ENCODE peak calls at places on chromosomes 1 and 21, in four cellular contexts. P is WTC11, K is K562, U is HepG2. R is an unnamed sample.

GRCh38 chr1:215600867-215601266 is 33.8 kb downstream of the KCTD3 start:
- DNase-seq in P (no peak), K (no peak), U (no peak), R (no peak)

GRCh38 chr1:192907545-192908243 is 98.9 kb downstream of the RGS2 start:
- DNase-seq in P (no peak), K (no peak), U (no peak), R (no peak)

GRCh38 chr1:149936076-149936991 is at the start of gene MTMR11:
- DNase-seq in P (no peak), K (no peak), U (peak), R (no peak)

GRCh38 chr1:213669964-213670691 is 317.6 kb upstream of the PROX1 start:
- DNase-seq in P (peak), K (no peak), U (no peak), R (no peak)

GRCh38 chr1:24190970-24191570 is 4.0 kb upstream of the IFNLR1 start:
- DNase-seq in P (no peak), K (no peak), U (no peak), R (peak)

GRCh38 chr21:44456915-44457736 is 1.8 kb downstream of the LRRC3 start:
- DNase-seq in P (no peak), K (no peak), U (no peak), R (no peak)

GRCh38 chr1:10629091-10629815 is 154.5 kb downstream of the PEX14 start:
- DNase-seq in P (peak), K (no peak), U (no peak), R (no peak)

GRCh38 chr1:211870156-211870555 is 39.6 kb upstream of the LPGAT1 start:
- DNase-seq in P (no peak), K (no peak), U (no peak), R (no peak)

GRCh38 chr21:45454924-45455315 is 50.0 kb downstream of the COL18A1 start:
- DNase-seq in P (no peak), K (no peak), U (no peak), R (no peak)

GRCh38 chr1:19799877-19800804 is at the start of gene TMCO4:
- DNase-seq in P (peak), K (peak), U (peak), R (no peak)

GRCh38 chr1:84330125-84330984 is 28.8 kb downstream of the SAMD13 start:
- DNase-seq in P (no peak), K (no peak), U (no peak), R (no peak)

GRCh38 chr1:79899914-79900313 is 893.4 kb upstream of the ADGRL4 start:
- DNase-seq in P (no peak), K (no peak), U (no peak), R (no peak)

GRCh38 chr1:67534627-67535065 is 104.4 kb upstream of the SERBP1 start:
- DNase-seq in P (no peak), K (peak), U (peak), R (no peak)

GRCh38 chr1:198932351-198932991 is 293.6 kb downstream of the PTPRC start:
- DNase-seq in P (no peak), K (no peak), U (no peak), R (no peak)

GRCh38 chr1:199522936-199523335 is 504.6 kb upstream of the NR5A2 start:
- DNase-seq in P (no peak), K (no peak), U (no peak), R (no peak)

GRCh38 chr21:39064325-39065012 is 118.8 kb downstream of the PSMG1 start:
- DNase-seq in P (no peak), K (no peak), U (no peak), R (no peak)

GRCh38 chr1:94636625-94637024 is 95.1 kb upstream of the F3 start:
- DNase-seq in P (no peak), K (no peak), U (no peak), R (no peak)

GRCh38 chr1:234963904-234964702 is 164.5 kb downstream of the TOMM20 start:
- DNase-seq in P (no peak), K (no peak), U (peak), R (no peak)

GRCh38 chr1:113912594-113913311 is 7.6 kb downstream of the DCLRE1B start:
- DNase-seq in P (no peak), K (peak), U (no peak), R (no peak)

GRCh38 chr1:107897428-107898339 is 67.3 kb downstream of the VAV3 start:
- DNase-seq in P (no peak), K (no peak), U (no peak), R (no peak)

GRCh38 chr1:83961571-83962295 is 37.2 kb downstream of the TTLL7 start:
- DNase-seq in P (no peak), K (no peak), U (no peak), R (no peak)

GRCh38 chr1:39973503-39974135 is 18.7 kb downstream of the MFSD2A start:
- DNase-seq in P (peak), K (peak), U (peak), R (no peak)

GRCh38 chr1:47554901-47555300 is 117.1 kb downstream of the FOXD2 start:
- DNase-seq in P (no peak), K (no peak), U (no peak), R (no peak)

GRCh38 chr1:223129229-223129851 is 13.7 kb downstream of the TLR5 start:
- DNase-seq in P (peak), K (peak), U (peak), R (no peak)

GRCh38 chr1:87684786-87685185 is 356.1 kb downstream of the LMO4 start:
- DNase-seq in P (no peak), K (no peak), U (no peak), R (no peak)

GRCh38 chr1:6294868-6295556 is 34.1 kb upstream of the GPR153 start:
- DNase-seq in P (no peak), K (no peak), U (peak), R (no peak)

GRCh38 chr1:159492575-159493323 is 43.1 kb downstream of the OR10J5 start:
- DNase-seq in P (no peak), K (no peak), U (no peak), R (no peak)

GRCh38 chr1:3272321-3273045 is 182.0 kb upstream of the ARHGEF16 start:
- DNase-seq in P (no peak), K (no peak), U (no peak), R (no peak)

GRCh38 chr1:154975409-154976205 is 1.1 kb downstream of the CKS1B start:
- DNase-seq in P (peak), K (peak), U (no peak), R (peak)

GRCh38 chr1:66261370-66261769 is 272.6 kb upstream of the SGIP1 start:
- DNase-seq in P (no peak), K (no peak), U (no peak), R (no peak)

GRCh38 chr1:26733982-26734381 is 38.2 kb downstream of the ARID1A start:
- DNase-seq in P (no peak), K (no peak), U (no peak), R (no peak)

GRCh38 chr1:200021537-200022238 is 5.8 kb upstream of the NR5A2 start:
- DNase-seq in P (no peak), K (no peak), U (no peak), R (no peak)

GRCh38 chr21:41976611-41977010 is 22.8 kb upstream of the C2CD2 start:
- DNase-seq in P (no peak), K (no peak), U (no peak), R (no peak)

GRCh38 chr1:23611601-23612327 is 52.5 kb upstream of the ID3 start:
- DNase-seq in P (no peak), K (no peak), U (no peak), R (no peak)

GRCh38 chr1:89957063-89957462 is 37.8 kb upstream of the ZNF326 start:
- DNase-seq in P (no peak), K (peak), U (peak), R (no peak)

GRCh38 chr1:20255666-20256065 is 35.0 kb upstream of the VWA5B1 start:
- DNase-seq in P (no peak), K (peak), U (no peak), R (no peak)

GRCh38 chr1:27536767-27537166 is 46.8 kb upstream of the WASF2 start:
- DNase-seq in P (peak), K (no peak), U (no peak), R (no peak)

GRCh38 chr1:38222906-38223305 is 176.3 kb upstream of the POU3F1 start:
- DNase-seq in P (no peak), K (no peak), U (no peak), R (no peak)

DNA sequence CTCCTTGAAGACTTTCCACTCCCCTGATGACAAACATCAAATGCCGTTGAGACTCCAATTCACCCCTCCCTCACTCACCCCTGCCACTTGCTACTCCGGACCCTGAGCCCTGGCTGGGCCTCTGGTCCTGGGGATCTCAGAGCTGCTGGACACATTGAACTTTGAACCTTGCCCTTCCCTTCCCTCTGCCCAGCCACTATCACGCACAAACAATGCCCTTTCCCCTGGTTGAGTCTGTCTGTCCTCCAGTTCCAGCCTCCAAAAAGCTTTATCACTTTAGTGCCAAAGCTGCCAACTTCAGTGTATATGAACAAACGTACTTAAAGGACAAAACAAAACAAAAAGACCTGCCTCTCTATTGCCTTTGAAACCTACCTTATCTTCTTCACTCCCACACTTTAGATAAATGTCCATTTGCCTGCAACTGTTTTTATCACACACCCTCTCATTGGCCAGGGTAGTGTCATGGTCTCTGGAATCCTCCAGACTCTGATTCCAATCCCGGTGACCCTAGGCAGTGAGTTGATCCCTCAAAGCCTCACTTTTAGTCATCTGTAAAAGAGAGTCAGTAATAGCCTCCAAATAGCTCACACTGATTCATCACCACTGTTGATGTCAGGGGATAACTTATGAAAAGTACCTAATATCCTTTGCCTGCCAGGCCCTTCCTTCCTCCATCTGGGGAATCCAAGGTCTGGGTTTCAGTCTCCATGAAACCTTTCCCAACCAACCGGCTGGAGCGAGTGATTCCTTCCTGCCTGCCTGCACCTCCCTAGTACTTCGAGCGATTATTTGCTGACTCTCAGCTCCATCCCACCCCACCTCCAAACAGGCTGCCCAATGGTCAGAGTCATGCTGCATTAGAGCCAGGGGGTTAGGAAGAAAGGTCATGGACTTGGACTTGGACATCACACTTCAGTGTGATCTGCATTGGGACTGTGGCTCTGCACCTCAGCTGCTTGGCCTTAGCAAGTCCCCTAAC is 15.9 kb upstream of the SPOCD1 start:
- DNase-seq in P (no peak), K (no peak), U (peak), R (no peak)
- TF ChIP-seq TCF7 in P (no peak), K (no peak), U (no peak), R (no peak)

GRCh38 chr1:205523891-205524793 is 19.7 kb downstream of the CDK18 start:
- DNase-seq in P (peak), K (peak), U (peak), R (no peak)

GRCh38 chr1:205527931-205528330 is 23.5 kb downstream of the CDK18 start:
- DNase-seq in P (no peak), K (no peak), U (no peak), R (no peak)

GRCh38 chr1:205526431-205526830 is 22.0 kb downstream of the CDK18 start:
- DNase-seq in P (no peak), K (no peak), U (no peak), R (no peak)

GRCh38 chr1:205524794-205525101 is 20.3 kb downstream of the CDK18 start:
- DNase-seq in P (no peak), K (no peak), U (no peak), R (no peak)

GRCh38 chr1:205525495-205526285 is 21.2 kb downstream of the CDK18 start:
- DNase-seq in P (no peak), K (no peak), U (no peak), R (no peak)
- TF ChIP-seq TCF7 in P (no peak), K (no peak), U (no peak), R (no peak)

GRCh38 chr1:220281159-220281574 is 8.9 kb upstream of the RAB3GAP2 start:
- DNase-seq in P (no peak), K (peak), U (no peak), R (no peak)
- TF ChIP-seq TCF7 in P (no peak), K (no peak), U (no peak), R (no peak)

GRCh38 chr1:85624361-85624760 is 43.8 kb downstream of the CCN1 start:
- DNase-seq in P (no peak), K (no peak), U (no peak), R (no peak)

GRCh38 chr1:85623061-85623471 is 42.5 kb downstream of the CCN1 start:
- DNase-seq in P (no peak), K (no peak), U (no peak), R (no peak)

GRCh38 chr1:85629532-85629920 is 49.0 kb downstream of the CCN1 start:
- DNase-seq in P (no peak), K (no peak), U (peak), R (no peak)

GRCh38 chr1:85626818-85627217 is 46.3 kb downstream of the CCN1 start:
- DNase-seq in P (no peak), K (no peak), U (no peak), R (no peak)

GRCh38 chr1:85628791-85629531 is 48.4 kb downstream of the CCN1 start:
- DNase-seq in P (peak), K (peak), U (peak), R (no peak)
- TF ChIP-seq TCF7 in P (no peak), K (no peak), U (peak), R (no peak)

GRCh38 chr1:209250970-209251636 is 332.4 kb upstream of the CAMK1G start:
- DNase-seq in P (no peak), K (no peak), U (no peak), R (no peak)

GRCh38 chr1:209249785-209250441 is 333.6 kb upstream of the CAMK1G start:
- DNase-seq in P (no peak), K (no peak), U (no peak), R (no peak)

GRCh38 chr1:209249280-209249670 is 334.2 kb upstream of the CAMK1G start:
- DNase-seq in P (no peak), K (no peak), U (no peak), R (no peak)

GRCh38 chr1:209246660-209247059 is 336.9 kb upstream of the CAMK1G start:
- DNase-seq in P (no peak), K (no peak), U (no peak), R (no peak)

GRCh38 chr1:209248649-209249279 is 334.8 kb upstream of the CAMK1G start:
- DNase-seq in P (peak), K (peak), U (peak), R (peak)
- TF ChIP-seq TCF7 in P (no peak), K (no peak), U (no peak), R (no peak)

GRCh38 chr1:161090617-161091016 is 1.3 kb upstream of the NECTIN4 start:
- DNase-seq in P (no peak), K (no peak), U (no peak), R (no peak)

GRCh38 chr1:161089251-161089924 is at the start of gene NECTIN4:
- DNase-seq in P (peak), K (no peak), U (no peak), R (no peak)

GRCh38 chr1:161088587-161089110 is 709 bp downstream of the NECTIN4 start:
- DNase-seq in P (no peak), K (no peak), U (no peak), R (no peak)

GRCh38 chr1:161091093-161091492 is 1.7 kb upstream of the NECTIN4 start:
- DNase-seq in P (no peak), K (no peak), U (no peak), R (no peak)

GRCh38 chr1:161089938-161090337 is 580 bp upstream of the NECTIN4 start:
- DNase-seq in P (no peak), K (no peak), U (no peak), R (no peak)
- TF ChIP-seq TCF7 in P (no peak), K (no peak), U (no peak), R (no peak)